ENCODE peak calls at places on chromosomes 11 and 22, in four cellular contexts. I is stomach, K is GM12878, P is breast epithelium. Y is an unnamed sample.

GRCh38 chr11:3836903-3837302 is 3.9 kb downstream of the RHOG start:
- DNase-seq in K (no peak), I (peak; percentile 31), P (no peak), Y (no peak)

GRCh38 chr11:110077866-110078325 is 15.3 kb upstream of the ZC3H12C start:
- DNase-seq in K (peak; percentile 86), I (no peak), P (no peak), Y (no peak)

GRCh38 chr11:33674035-33674814 is 26.4 kb downstream of the C11orf91 start:
- DNase-seq in I (no peak), K (no peak), P (no peak), Y (no peak)

GRCh38 chr22:38243007-38243775 is 29.6 kb downstream of the TMEM184B start:
- DNase-seq in K (no peak), I (peak; percentile 71), P (no peak), Y (no peak)

GRCh38 chr11:18608373-18608772 is 8.8 kb downstream of the MISFA start:
- DNase-seq in I (no peak), K (no peak), P (no peak), Y (no peak)

GRCh38 chr11:71282581-71283351 is 30.4 kb upstream of the SHANK2 start:
- DNase-seq in I (peak; percentile 26), P (peak; percentile 72), K (no peak), Y (no peak)

GRCh38 chr22:20155330-20156041 is 4.6 kb upstream of the CCDC188 start:
- DNase-seq in P (no peak), I (peak; percentile 38), K (no peak), Y (no peak)

GRCh38 chr11:33670250-33671011 is 30.2 kb downstream of the C11orf91 start:
- DNase-seq in K (no peak), P (no peak), I (no peak), Y (no peak)

GRCh38 chr11:71338806-71339177 is 86.4 kb upstream of the SHANK2 start:
- DNase-seq in P (no peak), I (no peak), K (no peak), Y (no peak)

GRCh38 chr11:117809236-117810055 is 12.4 kb upstream of the DSCAML1 start:
- DNase-seq in I (peak; percentile 60), P (peak; percentile 69), K (no peak), Y (no peak)

GRCh38 chr11:123822591-123822990 is 16.4 kb upstream of the OR6M1 start:
- DNase-seq in I (no peak), P (no peak), K (no peak), Y (no peak)

GRCh38 chr11:3188496-3189192 is 23.5 kb upstream of the OSBPL5 start:
- DNase-seq in K (no peak), I (no peak), P (peak; percentile 43), Y (no peak)

GRCh38 chr11:32581556-32581955 is 2.1 kb upstream of the EIF3M start:
- DNase-seq in I (no peak), K (no peak), P (no peak), Y (no peak)

GRCh38 chr11:70470127-70470526 is 71.8 kb downstream of the CTTN start:
- DNase-seq in I (peak; percentile 63), K (peak; percentile 61), P (no peak), Y (no peak)

GRCh38 chr22:24474221-24474620 is 20.9 kb upstream of the UPB1 start:
- DNase-seq in I (no peak), K (no peak), P (no peak), Y (no peak)

GRCh38 chr22:49197500-49197899 is 630.2 kb downstream of the BRD1 start:
- DNase-seq in P (peak; percentile 45), I (no peak), K (no peak), Y (no peak)

GRCh38 chr22:31244044-31244942 is 32.2 kb downstream of the LIMK2 start:
- DNase-seq in K (no peak), I (no peak), P (no peak), Y (no peak)

GRCh38 chr11:94825111-94825880 is 57.1 kb downstream of the AMOTL1 start:
- DNase-seq in I (no peak), P (no peak), K (no peak), Y (no peak)

GRCh38 chr11:67629386-67630229 is at the start of gene NUDT8:
- DNase-seq in K (peak; percentile 51), P (peak; percentile 86), I (peak; percentile 89), Y (peak; percentile 88)

GRCh38 chr22:50621948-50622722 is 5.8 kb downstream of the ARSA start:
- DNase-seq in K (peak; percentile 15), I (peak; percentile 63), P (no peak), Y (no peak)

GRCh38 chr22:40716116-40716515 is 36.8 kb downstream of the MCHR1 start:
- DNase-seq in K (no peak), P (no peak), I (no peak), Y (no peak)

GRCh38 chr11:45468265-45468856 is 182.2 kb upstream of the SYT13 start:
- DNase-seq in P (no peak), K (no peak), I (no peak), Y (no peak)

GRCh38 chr11:125902927-125903752 is at the start of gene PUS3:
- DNase-seq in K (peak; percentile 52), P (peak; percentile 86), I (peak; percentile 93), Y (peak; percentile 79)

GRCh38 chr11:125904678-125905077 is 370 bp downstream of the DDX25 start:
- DNase-seq in I (no peak), K (no peak), P (no peak), Y (no peak)

GRCh38 chr11:125902315-125902926 is 585 bp downstream of the PUS3 start:
- DNase-seq in I (no peak), P (no peak), K (no peak), Y (no peak)

GRCh38 chr11:125901872-125902271 is 1.1 kb downstream of the PUS3 start:
- DNase-seq in K (no peak), P (no peak), I (no peak), Y (no peak)

GRCh38 chr11:125903753-125904659 is at the start of gene DDX25:
- DNase-seq in I (no peak), P (no peak), K (no peak), Y (no peak)
- TF ChIP-seq POLR2AphosphoS5 in I (no peak), P (no peak), K (no peak), Y (no peak)

GRCh38 chr11:78313181-78313788 is 104.3 kb downstream of the GAB2 start:
- DNase-seq in P (no peak), I (peak; percentile 31), K (no peak), Y (no peak)
- TF ChIP-seq POLR2AphosphoS5 in P (no peak), I (peak; percentile 45), K (no peak), Y (no peak)

GRCh38 chr22:37232140-37232998 is 11.7 kb downstream of the RAC2 start:
- DNase-seq in K (no peak), P (no peak), I (no peak), Y (no peak)
- TF ChIP-seq POLR2AphosphoS5 in K (no peak), P (no peak), I (no peak), Y (no peak)

GRCh38 chr11:111417766-111418435 is 38.8 kb upstream of the POU2AF1 start:
- DNase-seq in K (peak; percentile 96), P (no peak), I (no peak), Y (no peak)
- TF ChIP-seq POLR2AphosphoS5 in K (peak; percentile 85), P (peak; percentile 14), I (peak; percentile 71), Y (no peak)

GRCh38 chr11:85949798-85950197 is 94.6 kb downstream of the CCDC83 start:
- DNase-seq in K (no peak), P (no peak), I (no peak), Y (no peak)
- TF ChIP-seq POLR2AphosphoS5 in K (no peak), P (no peak), I (no peak), Y (no peak)

GRCh38 chr11:76919887-76920746 is 59.4 kb downstream of the ACER3 start:
- DNase-seq in I (peak; percentile 83), P (peak; percentile 67), K (peak; percentile 43), Y (peak; percentile 18)
- TF ChIP-seq POLR2AphosphoS5 in I (no peak), P (no peak), K (no peak), Y (no peak)

GRCh38 chr11:134639586-134640330 is 227.7 kb upstream of the B3GAT1 start:
- DNase-seq in I (peak; percentile 62), K (no peak), P (no peak), Y (no peak)
- TF ChIP-seq POLR2AphosphoS5 in I (no peak), K (no peak), P (no peak), Y (no peak)